ENCODE peak calls at places on chromosomes 1 and 21, in seven cellular contexts. C, O, A, I, T, M and B are unnamed samples.

GRCh38 chr1:182833271-182833670 is 5.9 kb upstream of the DHX9 start:
- DNase-seq in C (no peak), O (no peak), A (no peak), I (no peak), T (no peak), M (no peak), B (no peak)

GRCh38 chr1:46070164-46070814 is 62.1 kb downstream of the PIK3R3 start:
- DNase-seq in C (no peak), O (no peak), A (no peak), I (no peak), T (no peak), M (no peak), B (no peak)

GRCh38 chr1:75067975-75068374 is 66.2 kb upstream of the LHX8 start:
- DNase-seq in C (no peak), O (no peak), A (no peak), I (no peak), T (no peak), M (no peak), B (no peak)

GRCh38 chr1:215489771-215490566 is 77.1 kb upstream of the KCTD3 start:
- DNase-seq in C (no peak), O (no peak), A (no peak), I (no peak), T (no peak), M (no peak), B (no peak)

GRCh38 chr1:4020411-4020810 is 120.3 kb upstream of the C1orf174 start:
- DNase-seq in C (no peak), O (no peak), A (no peak), I (no peak), T (no peak), M (no peak), B (no peak)

GRCh38 chr1:240310226-240310925 is 218.7 kb downstream of the FMN2 start:
- DNase-seq in C (no peak), O (no peak), A (no peak), I (no peak), T (no peak), M (no peak), B (no peak)

GRCh38 chr21:46160563-46161179 is 5.3 kb upstream of the FTCD start:
- DNase-seq in C (no peak), O (peak; percentile 21), A (no peak), I (peak; percentile 35), T (peak; percentile 69), M (no peak), B (no peak)

GRCh38 chr1:210792250-210792649 is 341.7 kb downstream of the KCNH1 start:
- DNase-seq in C (no peak), O (no peak), A (no peak), I (no peak), T (no peak), M (no peak), B (no peak)

GRCh38 chr21:24204641-24205040 is 1402.6 kb downstream of the MRPL39 start:
- DNase-seq in C (no peak), O (no peak), A (no peak), I (no peak), T (no peak), M (no peak), B (no peak)

GRCh38 chr1:214660900-214661299 is 57.9 kb downstream of the CENPF start:
- DNase-seq in C (no peak), O (peak; percentile 46), A (no peak), I (peak; percentile 37), T (no peak), M (peak; percentile 46), B (no peak)

GRCh38 chr1:202860744-202861419 is 28.1 kb downstream of the RABIF start:
- DNase-seq in C (no peak), O (peak; percentile 77), A (peak; percentile 80), I (peak; percentile 72), T (no peak), M (peak; percentile 86), B (no peak)

GRCh38 chr1:200877839-200878551 is 5.2 kb downstream of the GPR25 start:
- DNase-seq in C (no peak), O (no peak), A (no peak), I (no peak), T (no peak), M (peak; percentile 6), B (no peak)

GRCh38 chr1:170696591-170697337 is 32.8 kb downstream of the PRRX1 start:
- DNase-seq in C (no peak), O (no peak), A (no peak), I (no peak), T (no peak), M (no peak), B (no peak)

GRCh38 chr1:71593523-71593922 is 512.7 kb upstream of the ZRANB2 start:
- DNase-seq in C (no peak), O (no peak), A (no peak), I (no peak), T (no peak), M (no peak), B (no peak)

GRCh38 chr1:210532223-210532598 is 203.5 kb downstream of the HHAT start:
- DNase-seq in C (no peak), O (no peak), A (no peak), I (no peak), T (no peak), M (no peak), B (no peak)

GRCh38 chr1:38476111-38476783 is 383.3 kb downstream of the RRAGC start:
- DNase-seq in C (no peak), O (no peak), A (no peak), I (peak; percentile 30), T (no peak), M (no peak), B (no peak)

GRCh38 chr1:38287036-38287435 is 240.4 kb upstream of the POU3F1 start:
- DNase-seq in C (no peak), O (no peak), A (no peak), I (no peak), T (no peak), M (no peak), B (no peak)

GRCh38 chr1:54122131-54122751 is 30.6 kb downstream of the CDCP2 start:
- DNase-seq in C (no peak), O (no peak), A (no peak), I (no peak), T (no peak), M (no peak), B (no peak)

GRCh38 chr1:180501865-180502360 is 464 bp downstream of the ACBD6 start:
- DNase-seq in C (no peak), O (no peak), A (no peak), I (no peak), T (no peak), M (no peak), B (no peak)

GRCh38 chr1:202164271-202165037 is 4.1 kb upstream of the PTPN7 start:
- DNase-seq in C (no peak), O (no peak), A (no peak), I (no peak), T (no peak), M (no peak), B (no peak)

GRCh38 chr1:240998024-240998423 is 359.0 kb downstream of the RGS7 start:
- DNase-seq in C (no peak), O (no peak), A (no peak), I (no peak), T (no peak), M (no peak), B (no peak)

GRCh38 chr21:33380483-33380998 is 22.7 kb upstream of the IFNGR2 start:
- DNase-seq in C (peak; percentile 69), O (peak; percentile 86), A (no peak), I (no peak), T (peak; percentile 93), M (peak; percentile 91), B (peak; percentile 81)

GRCh38 chr1:24726741-24727140 is 18.5 kb upstream of the CLIC4 start:
- DNase-seq in C (no peak), O (no peak), A (no peak), I (no peak), T (no peak), M (no peak), B (no peak)

GRCh38 chr1:8875216-8875861 is 3.1 kb downstream of the ENO1 start:
- DNase-seq in C (no peak), O (no peak), A (no peak), I (no peak), T (no peak), M (no peak), B (no peak)

GRCh38 chr1:30779294-30780071 is 21.9 kb upstream of the LAPTM5 start:
- DNase-seq in C (peak; percentile 19), O (peak; percentile 89), A (peak; percentile 39), I (peak; percentile 93), T (peak; percentile 93), M (peak; percentile 86), B (peak; percentile 62)